ENCODE peak calls at places on chromosomes 13 and 19, in ten cellular contexts. One of them, this sample, is unnamed. For H3K27me3, the result is how much of the 10 kb centered on the place peaks cover.

GRCh38 chr13:32731576-32731975 is 145.3 kb downstream of the PDS5B start:
- DNase-seq in neuronal stem cell: no peak
- DNase-seq in neural progenitor cell: no peak
- DNase-seq in H1: no peak
- DNase-seq in IMR-90: peak
- DNase-seq in K562: no peak
- DNase-seq in mesenchymal stem cell: peak
- DNase-seq in MM.1S: no peak
- DNase-seq in mammary epithelial cell: peak
- DNase-seq in fibroblast of lung: peak
- DNase-seq in this sample: no peak

GRCh38 chr19:18542936-18543813 is at the start of gene FKBP8:
- DNase-seq in neuronal stem cell: peak
- DNase-seq in neural progenitor cell: peak
- DNase-seq in H1: peak
- DNase-seq in IMR-90: peak
- DNase-seq in K562: peak
- DNase-seq in mesenchymal stem cell: peak
- DNase-seq in MM.1S: peak
- DNase-seq in mammary epithelial cell: peak
- DNase-seq in fibroblast of lung: peak
- DNase-seq in this sample: no peak

GRCh38 chr13:90738881-90739280 is 608.6 kb upstream of the MIR17HG start:
- DNase-seq in neuronal stem cell: no peak
- DNase-seq in neural progenitor cell: no peak
- DNase-seq in H1: no peak
- DNase-seq in IMR-90: no peak
- DNase-seq in K562: no peak
- DNase-seq in mesenchymal stem cell: no peak
- DNase-seq in MM.1S: no peak
- DNase-seq in mammary epithelial cell: no peak
- DNase-seq in fibroblast of lung: peak
- DNase-seq in this sample: no peak

GRCh38 chr19:3852614-3853254 is 16.1 kb downstream of the ZFR2 start:
- DNase-seq in neuronal stem cell: no peak
- DNase-seq in neural progenitor cell: no peak
- DNase-seq in H1: no peak
- DNase-seq in IMR-90: peak
- DNase-seq in K562: peak
- DNase-seq in mesenchymal stem cell: peak
- DNase-seq in MM.1S: peak
- DNase-seq in mammary epithelial cell: peak
- DNase-seq in fibroblast of lung: peak
- DNase-seq in this sample: peak

GRCh38 chr19:2433854-2434253 is 6.5 kb upstream of the TIMM13 start:
- DNase-seq in neuronal stem cell: no peak
- DNase-seq in neural progenitor cell: no peak
- DNase-seq in H1: no peak
- DNase-seq in IMR-90: no peak
- DNase-seq in K562: no peak
- DNase-seq in mesenchymal stem cell: no peak
- DNase-seq in MM.1S: no peak
- DNase-seq in mammary epithelial cell: no peak
- DNase-seq in fibroblast of lung: no peak
- DNase-seq in this sample: no peak

GRCh38 chr13:43232866-43233265 is 209.5 kb downstream of the DNAJC15 start:
- DNase-seq in neuronal stem cell: no peak
- DNase-seq in neural progenitor cell: no peak
- DNase-seq in H1: no peak
- DNase-seq in IMR-90: peak
- DNase-seq in K562: no peak
- DNase-seq in mesenchymal stem cell: peak
- DNase-seq in MM.1S: no peak
- DNase-seq in mammary epithelial cell: peak
- DNase-seq in fibroblast of lung: peak
- DNase-seq in this sample: no peak

GRCh38 chr19:743168-743687 is 7.7 kb upstream of the MISP start:
- DNase-seq in neuronal stem cell: no peak
- DNase-seq in neural progenitor cell: no peak
- DNase-seq in H1: no peak
- DNase-seq in IMR-90: no peak
- DNase-seq in K562: peak
- DNase-seq in mesenchymal stem cell: no peak
- DNase-seq in MM.1S: no peak
- DNase-seq in mammary epithelial cell: no peak
- DNase-seq in fibroblast of lung: no peak
- DNase-seq in this sample: no peak

GRCh38 chr13:43041368-43041921 is 18.1 kb downstream of the DNAJC15 start:
- DNase-seq in neuronal stem cell: no peak
- DNase-seq in neural progenitor cell: no peak
- DNase-seq in H1: no peak
- DNase-seq in IMR-90: peak
- DNase-seq in K562: no peak
- DNase-seq in mesenchymal stem cell: peak
- DNase-seq in MM.1S: no peak
- DNase-seq in mammary epithelial cell: no peak
- DNase-seq in fibroblast of lung: no peak
- DNase-seq in this sample: no peak

GRCh38 chr19:16001481-16002312 is 52.9 kb downstream of the OR10H4 start:
- DNase-seq in neuronal stem cell: no peak
- DNase-seq in neural progenitor cell: no peak
- DNase-seq in H1: no peak
- DNase-seq in IMR-90: peak
- DNase-seq in K562: no peak
- DNase-seq in mesenchymal stem cell: peak
- DNase-seq in MM.1S: peak
- DNase-seq in mammary epithelial cell: peak
- DNase-seq in fibroblast of lung: peak
- DNase-seq in this sample: no peak

GRCh38 chr13:102028846-102029245 is 373.0 kb downstream of the FGF14 start:
- DNase-seq in neuronal stem cell: no peak
- DNase-seq in neural progenitor cell: no peak
- DNase-seq in H1: no peak
- DNase-seq in IMR-90: no peak
- DNase-seq in K562: no peak
- DNase-seq in mesenchymal stem cell: no peak
- DNase-seq in MM.1S: no peak
- DNase-seq in mammary epithelial cell: no peak
- DNase-seq in fibroblast of lung: no peak
- DNase-seq in this sample: no peak

GRCh38 chr13:28059214-28059613 is 41.2 kb downstream of the FLT3 start:
- DNase-seq in neuronal stem cell: peak
- DNase-seq in neural progenitor cell: peak
- DNase-seq in H1: no peak
- DNase-seq in IMR-90: peak
- DNase-seq in K562: peak
- DNase-seq in mesenchymal stem cell: peak
- DNase-seq in MM.1S: peak
- DNase-seq in mammary epithelial cell: peak
- DNase-seq in fibroblast of lung: peak
- DNase-seq in this sample: no peak

GRCh38 chr19:1851581-1852293 is 3.5 kb upstream of the REXO1 start:
- DNase-seq in neuronal stem cell: no peak
- DNase-seq in neural progenitor cell: no peak
- DNase-seq in H1: no peak
- DNase-seq in IMR-90: no peak
- DNase-seq in K562: no peak
- DNase-seq in mesenchymal stem cell: no peak
- DNase-seq in MM.1S: no peak
- DNase-seq in mammary epithelial cell: no peak
- DNase-seq in fibroblast of lung: no peak
- DNase-seq in this sample: no peak

GRCh38 chr13:30143671-30144400 is 163.5 kb downstream of the KATNAL1 start:
- DNase-seq in neuronal stem cell: no peak
- DNase-seq in neural progenitor cell: no peak
- DNase-seq in H1: no peak
- DNase-seq in IMR-90: peak
- DNase-seq in K562: no peak
- DNase-seq in mesenchymal stem cell: peak
- DNase-seq in MM.1S: peak
- DNase-seq in mammary epithelial cell: peak
- DNase-seq in fibroblast of lung: peak
- DNase-seq in this sample: no peak

GRCh38 chr19:1847684-1848398 is 442 bp downstream of the REXO1 start:
- DNase-seq in neuronal stem cell: no peak
- DNase-seq in neural progenitor cell: peak
- DNase-seq in H1: no peak
- DNase-seq in IMR-90: peak
- DNase-seq in K562: peak
- DNase-seq in mesenchymal stem cell: peak
- DNase-seq in MM.1S: no peak
- DNase-seq in mammary epithelial cell: peak
- DNase-seq in fibroblast of lung: peak
- DNase-seq in this sample: no peak

GRCh38 chr19:11142528-11143171 is 12.9 kb downstream of the SPC24 start:
- DNase-seq in neuronal stem cell: peak
- DNase-seq in neural progenitor cell: peak
- DNase-seq in H1: no peak
- DNase-seq in IMR-90: peak
- DNase-seq in K562: peak
- DNase-seq in mesenchymal stem cell: peak
- DNase-seq in MM.1S: no peak
- DNase-seq in mammary epithelial cell: peak
- DNase-seq in fibroblast of lung: peak
- DNase-seq in this sample: no peak
- H3K4me3 ChIP-seq in neuronal stem cell: no peak
- H3K4me3 ChIP-seq in neural progenitor cell: no peak
- H3K4me3 ChIP-seq in H1: no peak
- H3K4me3 ChIP-seq in IMR-90: no peak
- H3K4me3 ChIP-seq in K562: no peak
- H3K4me3 ChIP-seq in mesenchymal stem cell: peak
- H3K4me3 ChIP-seq in MM.1S: no peak
- H3K4me3 ChIP-seq in mammary epithelial cell: no peak
- H3K4me3 ChIP-seq in fibroblast of lung: no peak
- H3K4me3 ChIP-seq in this sample: no peak

DNA sequence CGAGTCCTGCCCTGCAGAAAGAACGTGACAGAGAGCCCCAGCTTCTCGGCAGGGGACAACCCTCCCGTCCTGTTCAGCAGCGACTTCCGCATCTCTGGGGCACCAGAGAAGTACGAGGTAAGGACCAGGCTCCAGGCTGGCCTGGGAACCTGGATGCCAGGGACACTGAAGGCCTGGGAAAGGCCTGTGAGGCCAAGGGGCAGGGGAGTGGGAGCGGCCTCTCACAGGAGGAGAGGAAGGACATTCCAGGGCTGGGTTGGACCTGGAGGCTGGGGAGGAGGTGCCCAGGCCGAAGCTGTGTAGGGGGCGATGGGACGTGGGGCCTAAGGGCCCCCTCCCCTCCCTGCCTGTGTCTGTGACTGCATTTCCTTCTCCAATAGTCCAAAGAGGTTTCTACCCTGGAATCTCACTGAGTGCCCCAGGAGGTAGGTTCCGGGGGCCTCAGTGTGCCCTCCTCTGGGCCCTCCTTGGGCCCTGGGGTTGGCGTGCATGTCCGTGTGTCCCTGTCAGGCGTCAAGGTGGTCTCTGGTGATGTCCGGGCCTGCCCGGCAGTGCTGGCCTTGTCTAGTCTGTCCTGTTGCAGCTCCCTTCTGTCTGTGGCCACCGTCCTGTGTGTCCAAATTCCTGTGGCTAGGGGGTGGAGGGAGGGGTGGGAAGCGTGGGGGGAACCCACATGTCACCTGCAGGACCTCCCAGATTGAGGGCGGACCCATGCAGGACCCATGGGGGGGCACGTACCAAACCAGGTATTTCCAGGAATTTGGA is 16.9 kb upstream of the CD22 start:
- DNase-seq in neuronal stem cell: no peak
- DNase-seq in neural progenitor cell: no peak
- DNase-seq in H1: no peak
- DNase-seq in IMR-90: no peak
- DNase-seq in K562: peak
- DNase-seq in mesenchymal stem cell: no peak
- DNase-seq in MM.1S: no peak
- DNase-seq in mammary epithelial cell: no peak
- DNase-seq in fibroblast of lung: no peak
- DNase-seq in this sample: no peak
- H3K9ac ChIP-seq in neuronal stem cell: no peak
- H3K9ac ChIP-seq in neural progenitor cell: no peak
- H3K9ac ChIP-seq in H1: no peak
- H3K9ac ChIP-seq in IMR-90: no peak
- H3K9ac ChIP-seq in K562: no peak
- H3K9ac ChIP-seq in mesenchymal stem cell: no peak
- H3K9ac ChIP-seq in MM.1S: no peak
- H3K9ac ChIP-seq in mammary epithelial cell: no peak
- H3K9ac ChIP-seq in fibroblast of lung: no peak
- H3K9ac ChIP-seq in this sample: no peak

DNA sequence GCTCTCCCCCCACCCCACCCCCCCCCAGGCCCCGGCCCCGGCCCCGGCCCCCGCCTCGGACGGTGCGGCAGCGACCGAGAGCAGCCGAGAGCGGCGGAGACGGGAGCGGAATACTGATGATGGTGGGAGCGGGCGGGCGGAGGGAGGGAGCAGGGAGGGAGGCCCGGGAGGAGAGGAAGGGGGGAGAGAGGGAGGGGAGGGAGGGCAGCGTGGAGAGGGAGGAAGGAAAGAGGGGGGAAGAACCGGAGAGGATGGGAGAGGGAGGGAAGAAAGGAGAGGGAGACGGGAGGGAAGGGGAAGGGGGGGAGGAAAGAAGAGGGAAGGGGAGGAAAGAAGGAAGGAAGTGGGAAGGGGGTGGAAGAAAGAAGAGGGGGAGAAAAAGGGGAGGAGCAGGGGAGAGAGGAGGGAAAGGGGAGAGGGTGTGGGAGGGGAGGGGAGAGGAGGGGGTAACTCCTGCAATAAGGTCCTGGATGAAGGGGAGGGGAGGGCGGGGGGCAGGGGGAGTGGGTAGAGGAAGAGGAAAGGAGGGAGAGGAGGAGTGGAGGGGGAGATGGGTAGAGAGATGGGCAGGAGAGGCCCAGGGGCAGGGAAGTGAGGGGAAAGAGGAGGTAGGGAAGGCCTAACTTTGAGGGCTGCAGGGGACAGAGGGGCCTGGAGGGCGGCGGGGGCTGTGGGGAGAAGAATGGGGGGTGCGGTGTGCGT is at the start of gene LRRC4B:
- DNase-seq in neuronal stem cell: no peak
- DNase-seq in neural progenitor cell: peak
- DNase-seq in H1: no peak
- DNase-seq in IMR-90: no peak
- DNase-seq in K562: peak
- DNase-seq in mesenchymal stem cell: no peak
- DNase-seq in MM.1S: no peak
- DNase-seq in mammary epithelial cell: no peak
- DNase-seq in fibroblast of lung: no peak
- DNase-seq in this sample: no peak
- H3K27me3 ChIP-seq in neuronal stem cell: under half
- H3K27me3 ChIP-seq in neural progenitor cell: half or more
- H3K27me3 ChIP-seq in H1: under half
- H3K27me3 ChIP-seq in IMR-90: under half
- H3K27me3 ChIP-seq in K562: under half
- H3K27me3 ChIP-seq in mesenchymal stem cell: half or more
- H3K27me3 ChIP-seq in MM.1S: half or more
- H3K27me3 ChIP-seq in mammary epithelial cell: under half
- H3K27me3 ChIP-seq in fibroblast of lung: under half
- H3K27me3 ChIP-seq in this sample: under half

DNA sequence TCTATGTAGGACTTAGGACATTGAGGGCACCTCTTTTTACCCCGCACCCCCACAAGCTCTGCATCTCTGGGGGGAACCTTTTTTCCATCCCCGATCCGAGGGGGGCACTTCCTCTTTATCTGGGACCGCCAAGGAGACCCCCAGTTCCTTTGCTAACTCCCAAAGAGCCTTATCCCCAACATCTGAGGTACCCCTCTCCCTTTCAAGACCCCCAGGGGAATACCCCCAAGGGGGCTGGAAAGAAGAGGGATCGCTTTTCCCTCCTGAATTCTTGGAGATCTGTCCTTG is 1.1 kb downstream of the TNFSF9 start:
- DNase-seq in neuronal stem cell: no peak
- DNase-seq in neural progenitor cell: no peak
- DNase-seq in H1: no peak
- DNase-seq in IMR-90: no peak
- DNase-seq in K562: no peak
- DNase-seq in mesenchymal stem cell: no peak
- DNase-seq in MM.1S: no peak
- DNase-seq in mammary epithelial cell: no peak
- DNase-seq in fibroblast of lung: no peak
- DNase-seq in this sample: no peak
- H3K4me3 ChIP-seq in neuronal stem cell: peak
- H3K4me3 ChIP-seq in neural progenitor cell: no peak
- H3K4me3 ChIP-seq in H1: peak
- H3K4me3 ChIP-seq in IMR-90: no peak
- H3K4me3 ChIP-seq in K562: peak
- H3K4me3 ChIP-seq in mesenchymal stem cell: peak
- H3K4me3 ChIP-seq in MM.1S: peak
- H3K4me3 ChIP-seq in mammary epithelial cell: peak
- H3K4me3 ChIP-seq in fibroblast of lung: no peak
- H3K4me3 ChIP-seq in this sample: peak